ENCODE peak calls at places on chromosomes 7 and 10, in five cellular contexts. G is heart right ventricle; Y is GM13976; R is activated CD4-positive, alpha-beta T cell treated with anti-CD3 and anti-CD28 coated beads, Interleukin-2, amount 10 ng/mL, durations not matched to agents 7 days and 5 days; O is pons. K is an unnamed sample.

GRCh38 chr7:46932656-46933424 is 649.1 kb downstream of the TNS3 start:
- DNase-seq in G (no peak), R (no peak), Y (no peak), O (no peak), K (no peak)

GRCh38 chr10:11670311-11670825 is 58.9 kb upstream of the USP6NL start:
- DNase-seq in Y (no peak), G (no peak), R (no peak), O (peak), K (no peak)

GRCh38 chr7:123528265-123528664 is 6.1 kb downstream of the IQUB start:
- DNase-seq in R (no peak), Y (no peak), G (no peak), O (no peak), K (no peak)

GRCh38 chr10:25689346-25690095 is 244.5 kb upstream of the MYO3A start:
- DNase-seq in Y (no peak), G (no peak), R (no peak), O (peak), K (no peak)

GRCh38 chr7:36775061-36775631 is 50.9 kb upstream of the AOAH start:
- DNase-seq in G (no peak), O (no peak), Y (no peak), R (no peak), K (no peak)

GRCh38 chr10:3720228-3721019 is 64.6 kb downstream of the KLF6 start:
- DNase-seq in O (peak), R (no peak), Y (no peak), G (no peak), K (no peak)

GRCh38 chr10:62231805-62232204 is 36.8 kb downstream of the RTKN2 start:
- DNase-seq in R (no peak), Y (no peak), G (no peak), O (no peak), K (no peak)

GRCh38 chr10:126931548-126931947 is 26.3 kb downstream of the DOCK1 start:
- DNase-seq in R (no peak), Y (no peak), O (no peak), G (no peak), K (no peak)

GRCh38 chr10:1980459-1980858 is 243.1 kb upstream of the ADARB2 start:
- DNase-seq in G (no peak), Y (no peak), O (no peak), R (no peak), K (no peak)

GRCh38 chr10:69465457-69466157 is 14.3 kb downstream of the TSPAN15 start:
- DNase-seq in R (no peak), G (no peak), O (no peak), Y (no peak), K (peak)

GRCh38 chr7:23471090-23471859 is 984 bp upstream of the IGF2BP3 start:
- DNase-seq in O (no peak), R (peak), G (peak), Y (peak), K (peak)

GRCh38 chr10:24961582-24961981 is 9.2 kb upstream of the PRTFDC1 start:
- DNase-seq in G (no peak), O (no peak), Y (no peak), R (no peak), K (no peak)

GRCh38 chr10:14904316-14904732 is 25.7 kb downstream of the SUV39H2 start:
- DNase-seq in R (peak), Y (no peak), O (no peak), G (no peak), K (peak)

GRCh38 chr7:130961128-130961601 is 227.2 kb upstream of the KLF14 start:
- DNase-seq in R (peak), Y (peak), O (no peak), G (no peak), K (peak)

GRCh38 chr7:99707096-99707495 is 27.3 kb upstream of the CYP3A5 start:
- DNase-seq in G (no peak), O (no peak), R (no peak), Y (no peak), K (no peak)

GRCh38 chr10:116723428-116724281 is 18.7 kb downstream of the HSPA12A start:
- DNase-seq in Y (no peak), O (no peak), R (peak), G (no peak), K (peak)

GRCh38 chr10:36538945-36539586 is 586.3 kb upstream of the ANKRD30A start:
- DNase-seq in R (no peak), G (no peak), Y (no peak), O (no peak), K (no peak)

GRCh38 chr10:109386101-109386500 is 537.2 kb downstream of the XPNPEP1 start:
- DNase-seq in Y (no peak), R (no peak), O (no peak), G (no peak), K (no peak)

GRCh38 chr7:140416560-140416959 is 12.7 kb downstream of the RAB19 start:
- DNase-seq in O (no peak), G (no peak), Y (no peak), R (no peak), K (no peak)

GRCh38 chr10:75430000-75430763 is 1.2 kb upstream of the LRMDA start:
- DNase-seq in G (peak), O (peak), R (no peak), Y (no peak), K (no peak)

GRCh38 chr7:2582006-2582735 is 23.4 kb downstream of the IQCE start:
- DNase-seq in Y (no peak), R (no peak), O (no peak), G (no peak), K (no peak)

GRCh38 chr7:135755351-135755753 is 6.7 kb upstream of the FAM180A start:
- DNase-seq in G (no peak), Y (no peak), R (no peak), O (no peak), K (no peak)

GRCh38 chr7:116859323-116859722 is 3.1 kb upstream of the CAPZA2 start:
- DNase-seq in Y (no peak), G (no peak), O (no peak), R (no peak), K (no peak)

GRCh38 chr7:1886361-1887064 is 216.4 kb downstream of the ELFN1 start:
- DNase-seq in O (no peak), G (peak), R (no peak), Y (no peak), K (no peak)

GRCh38 chr7:2817456-2817855 is 26.7 kb downstream of the GNA12 start:
- DNase-seq in G (no peak), R (no peak), Y (no peak), O (no peak), K (no peak)

GRCh38 chr7:22604246-22604645 is 104.3 kb upstream of the STEAP1B start:
- DNase-seq in G (no peak), R (no peak), O (no peak), Y (no peak), K (no peak)

GRCh38 chr10:57338823-57339558 is 928.7 kb downstream of the IPMK start:
- DNase-seq in R (peak), O (peak), Y (peak), G (no peak), K (peak)

GRCh38 chr10:119360181-119360921 is 153.0 kb downstream of the GRK5 start:
- DNase-seq in O (no peak), Y (no peak), G (peak), R (no peak), K (peak)

GRCh38 chr10:7819126-7819470 is 793 bp downstream of the TAF3 start:
- DNase-seq in G (no peak), Y (peak), R (peak), O (peak), K (peak)

GRCh38 chr7:150325110-150325611 is 1.8 kb upstream of the ACTR3C start:
- DNase-seq in G (no peak), Y (no peak), R (no peak), O (no peak), K (no peak)

GRCh38 chr7:37822946-37823345 is 25.5 kb upstream of the NME8 start:
- DNase-seq in G (no peak), R (no peak), O (no peak), Y (no peak), K (no peak)

GRCh38 chr7:47669178-47669878 is 87.4 kb upstream of the TNS3 start:
- DNase-seq in G (peak), O (peak), Y (peak), R (no peak), K (no peak)

GRCh38 chr10:4527281-4527960 is 298.6 kb upstream of the AKR1E2 start:
- DNase-seq in O (no peak), G (no peak), R (no peak), Y (no peak), K (no peak)

GRCh38 chr10:119270893-119271361 is 63.6 kb downstream of the GRK5 start:
- DNase-seq in Y (peak), G (peak), O (no peak), R (peak), K (peak)

GRCh38 chr7:138814806-138815332 is 16.9 kb upstream of the ATP6V0A4 start:
- DNase-seq in R (no peak), Y (no peak), G (no peak), O (no peak), K (no peak)

GRCh38 chr7:87934699-87935372 is 785 bp downstream of the ADAM22 start:
- DNase-seq in O (peak), R (no peak), Y (peak), G (no peak), K (peak)

GRCh38 chr7:85554294-85554877 is 367.5 kb upstream of the SEMA3D start:
- DNase-seq in R (peak), O (peak), Y (no peak), G (no peak), K (no peak)